ENCODE peak calls at places on chromosomes 7 and 10, in five cellular contexts. One of them, this sample, is unnamed.

GRCh38 chr7:104552102-104552501 is 223.7 kb downstream of the LHFPL3 start:
- DNase-seq in MCF 10A: peak
- DNase-seq in HL-60: peak
- DNase-seq in BE2C: no peak
- DNase-seq in dorsolateral prefrontal cortex: no peak
- DNase-seq in this sample: no peak

GRCh38 chr7:93374345-93374940 is 142.3 kb downstream of the VPS50 start:
- DNase-seq in dorsolateral prefrontal cortex: no peak
- DNase-seq in MCF 10A: peak
- DNase-seq in BE2C: no peak
- DNase-seq in HL-60: no peak
- DNase-seq in this sample: no peak

GRCh38 chr7:157694389-157694665 is 357.5 kb downstream of the DNAJB6 start:
- DNase-seq in BE2C: no peak
- DNase-seq in HL-60: no peak
- DNase-seq in MCF 10A: no peak
- DNase-seq in dorsolateral prefrontal cortex: no peak
- DNase-seq in this sample: peak

GRCh38 chr7:7932553-7932952 is 36.0 kb upstream of the GLCCI1 start:
- DNase-seq in MCF 10A: peak
- DNase-seq in HL-60: peak
- DNase-seq in BE2C: no peak
- DNase-seq in dorsolateral prefrontal cortex: no peak
- DNase-seq in this sample: no peak

GRCh38 chr7:36115448-36116321 is 37.4 kb upstream of the EEPD1 start:
- DNase-seq in MCF 10A: peak
- DNase-seq in dorsolateral prefrontal cortex: peak
- DNase-seq in BE2C: peak
- DNase-seq in HL-60: peak
- DNase-seq in this sample: peak

GRCh38 chr10:31947144-31947926 is 18.7 kb upstream of the ARHGAP12 start:
- DNase-seq in dorsolateral prefrontal cortex: no peak
- DNase-seq in MCF 10A: peak
- DNase-seq in HL-60: no peak
- DNase-seq in BE2C: no peak
- DNase-seq in this sample: no peak

GRCh38 chr7:151818674-151819519 is 58.0 kb downstream of the PRKAG2 start:
- DNase-seq in dorsolateral prefrontal cortex: no peak
- DNase-seq in HL-60: no peak
- DNase-seq in MCF 10A: no peak
- DNase-seq in BE2C: no peak
- DNase-seq in this sample: no peak

GRCh38 chr7:18003286-18003685 is 24.4 kb downstream of the PRPS1L1 start:
- DNase-seq in HL-60: no peak
- DNase-seq in BE2C: no peak
- DNase-seq in dorsolateral prefrontal cortex: no peak
- DNase-seq in MCF 10A: no peak
- DNase-seq in this sample: no peak

GRCh38 chr7:107232568-107233090 is 63.8 kb downstream of the HBP1 start:
- DNase-seq in HL-60: no peak
- DNase-seq in BE2C: no peak
- DNase-seq in MCF 10A: no peak
- DNase-seq in dorsolateral prefrontal cortex: no peak
- DNase-seq in this sample: no peak

GRCh38 chr10:120746016-120746755 is 105.0 kb upstream of the WDR11 start:
- DNase-seq in MCF 10A: no peak
- DNase-seq in HL-60: peak
- DNase-seq in BE2C: no peak
- DNase-seq in dorsolateral prefrontal cortex: no peak
- DNase-seq in this sample: no peak

GRCh38 chr10:78916227-78916626 is 152.5 kb upstream of the ZMIZ1 start:
- DNase-seq in dorsolateral prefrontal cortex: peak
- DNase-seq in MCF 10A: no peak
- DNase-seq in BE2C: no peak
- DNase-seq in HL-60: no peak
- DNase-seq in this sample: no peak

GRCh38 chr7:65938336-65938895 is 43.6 kb downstream of the GUSB start:
- DNase-seq in MCF 10A: no peak
- DNase-seq in BE2C: no peak
- DNase-seq in dorsolateral prefrontal cortex: no peak
- DNase-seq in HL-60: no peak
- DNase-seq in this sample: no peak

GRCh38 chr7:152403726-152404125 is 32.1 kb downstream of the KMT2C start:
- DNase-seq in dorsolateral prefrontal cortex: no peak
- DNase-seq in MCF 10A: no peak
- DNase-seq in BE2C: no peak
- DNase-seq in HL-60: no peak
- DNase-seq in this sample: no peak

GRCh38 chr10:12414278-12414988 is 65.1 kb downstream of the CAMK1D start:
- DNase-seq in MCF 10A: no peak
- DNase-seq in dorsolateral prefrontal cortex: no peak
- DNase-seq in HL-60: no peak
- DNase-seq in BE2C: no peak
- DNase-seq in this sample: no peak

GRCh38 chr7:102992820-102993531 is 80.2 kb downstream of the LRRC17 start:
- DNase-seq in MCF 10A: peak
- DNase-seq in BE2C: no peak
- DNase-seq in HL-60: no peak
- DNase-seq in dorsolateral prefrontal cortex: no peak
- DNase-seq in this sample: no peak

GRCh38 chr10:100413206-100413605 is 49.6 kb upstream of the WNT8B start:
- DNase-seq in dorsolateral prefrontal cortex: no peak
- DNase-seq in HL-60: no peak
- DNase-seq in MCF 10A: no peak
- DNase-seq in BE2C: no peak
- DNase-seq in this sample: no peak

GRCh38 chr10:79445217-79445707 is at the start of gene ZCCHC24:
- DNase-seq in MCF 10A: peak
- DNase-seq in dorsolateral prefrontal cortex: peak
- DNase-seq in BE2C: no peak
- DNase-seq in HL-60: no peak
- DNase-seq in this sample: no peak

DNA sequence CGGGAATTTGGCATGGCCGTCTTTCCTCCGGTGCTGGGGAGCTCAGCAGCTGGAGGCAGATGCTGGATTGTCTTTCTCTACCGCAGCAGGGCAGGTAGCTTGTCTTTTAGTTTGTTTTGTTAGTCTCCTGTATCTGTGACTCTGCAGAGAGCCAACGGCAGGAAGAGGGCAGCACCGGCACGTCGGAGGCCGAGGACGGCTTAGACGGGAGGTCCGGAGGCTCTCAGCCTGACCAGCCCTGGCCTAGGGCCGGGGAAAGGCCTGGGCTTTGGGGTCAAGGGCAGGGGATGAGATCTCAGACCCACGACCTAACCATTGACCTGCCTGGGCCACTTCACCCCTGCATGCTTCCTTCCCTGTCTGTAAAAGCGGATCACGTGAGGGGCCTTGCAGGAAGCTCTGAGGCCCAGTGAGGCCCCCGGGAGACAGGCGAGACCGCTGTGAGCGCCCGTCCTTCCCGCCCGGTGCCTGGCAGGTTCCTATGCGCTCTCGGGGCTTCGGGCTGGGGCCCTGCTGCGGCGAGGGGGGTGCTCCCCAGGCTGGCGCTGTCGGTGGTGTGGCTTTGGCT is 72.7 kb downstream of the LHPP start:
- DNase-seq in MCF 10A: no peak
- DNase-seq in HL-60: no peak
- DNase-seq in BE2C: no peak
- DNase-seq in dorsolateral prefrontal cortex: no peak
- DNase-seq in this sample: no peak
- TF ChIP-seq CTCF in MCF 10A: no peak
- TF ChIP-seq CTCF in HL-60: no peak
- TF ChIP-seq CTCF in BE2C: peak
- TF ChIP-seq CTCF in dorsolateral prefrontal cortex: peak
- TF ChIP-seq CTCF in this sample: no peak

GRCh38 chr7:80732635-80733034 is 94.2 kb downstream of the CD36 start:
- DNase-seq in BE2C: peak
- DNase-seq in HL-60: no peak
- DNase-seq in dorsolateral prefrontal cortex: no peak
- DNase-seq in MCF 10A: peak
- DNase-seq in this sample: no peak
- TF ChIP-seq CTCF in BE2C: peak
- TF ChIP-seq CTCF in HL-60: no peak
- TF ChIP-seq CTCF in dorsolateral prefrontal cortex: peak
- TF ChIP-seq CTCF in MCF 10A: peak
- TF ChIP-seq CTCF in this sample: no peak

GRCh38 chr7:30850426-30850825 is 61.2 kb upstream of the AQP1 start:
- DNase-seq in dorsolateral prefrontal cortex: no peak
- DNase-seq in MCF 10A: no peak
- DNase-seq in BE2C: no peak
- DNase-seq in HL-60: no peak
- DNase-seq in this sample: no peak
- TF ChIP-seq CTCF in dorsolateral prefrontal cortex: no peak
- TF ChIP-seq CTCF in MCF 10A: no peak
- TF ChIP-seq CTCF in BE2C: no peak
- TF ChIP-seq CTCF in HL-60: no peak
- TF ChIP-seq CTCF in this sample: no peak

GRCh38 chr10:32961343-32961891 is 3.4 kb upstream of the ITGB1 start:
- DNase-seq in MCF 10A: no peak
- DNase-seq in BE2C: no peak
- DNase-seq in dorsolateral prefrontal cortex: no peak
- DNase-seq in HL-60: no peak
- DNase-seq in this sample: no peak

GRCh38 chr10:32963102-32963501 is 5.1 kb upstream of the ITGB1 start:
- DNase-seq in MCF 10A: peak
- DNase-seq in dorsolateral prefrontal cortex: no peak
- DNase-seq in BE2C: no peak
- DNase-seq in HL-60: no peak
- DNase-seq in this sample: no peak

GRCh38 chr10:32960022-32960421 is 2.0 kb upstream of the ITGB1 start:
- DNase-seq in HL-60: no peak
- DNase-seq in BE2C: no peak
- DNase-seq in MCF 10A: no peak
- DNase-seq in dorsolateral prefrontal cortex: no peak
- DNase-seq in this sample: no peak

GRCh38 chr10:32962541-32962940 is 4.5 kb upstream of the ITGB1 start:
- DNase-seq in HL-60: no peak
- DNase-seq in BE2C: no peak
- DNase-seq in MCF 10A: no peak
- DNase-seq in dorsolateral prefrontal cortex: no peak
- DNase-seq in this sample: no peak

DNA sequence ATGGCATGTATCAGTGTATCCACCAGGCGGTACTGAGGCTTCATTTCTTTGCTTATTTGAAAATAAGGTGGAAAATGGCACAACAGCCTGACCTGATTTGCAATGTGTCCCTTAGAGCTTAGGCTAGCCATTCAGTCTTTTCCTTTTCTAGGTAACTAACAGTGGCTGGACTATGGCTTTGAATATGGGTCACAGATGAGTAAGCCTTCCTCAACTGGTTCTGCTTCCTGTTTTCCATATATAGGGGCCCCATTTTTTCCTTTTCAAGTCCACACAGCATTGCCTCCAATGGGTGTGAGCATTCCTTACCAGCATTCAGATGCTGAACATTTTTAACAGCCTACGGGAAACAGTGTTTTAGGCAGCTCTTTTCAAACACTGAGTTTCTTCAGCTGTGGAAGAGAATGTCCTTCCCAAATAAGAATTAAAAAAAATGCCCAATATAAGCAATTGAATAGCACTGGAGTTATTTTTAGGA is 3.9 kb upstream of the ITGB1 start:
- DNase-seq in dorsolateral prefrontal cortex: no peak
- DNase-seq in BE2C: no peak
- DNase-seq in HL-60: no peak
- DNase-seq in MCF 10A: peak
- DNase-seq in this sample: no peak
- TF ChIP-seq CTCF in dorsolateral prefrontal cortex: no peak
- TF ChIP-seq CTCF in BE2C: no peak
- TF ChIP-seq CTCF in HL-60: no peak
- TF ChIP-seq CTCF in MCF 10A: peak
- TF ChIP-seq CTCF in this sample: no peak

DNA sequence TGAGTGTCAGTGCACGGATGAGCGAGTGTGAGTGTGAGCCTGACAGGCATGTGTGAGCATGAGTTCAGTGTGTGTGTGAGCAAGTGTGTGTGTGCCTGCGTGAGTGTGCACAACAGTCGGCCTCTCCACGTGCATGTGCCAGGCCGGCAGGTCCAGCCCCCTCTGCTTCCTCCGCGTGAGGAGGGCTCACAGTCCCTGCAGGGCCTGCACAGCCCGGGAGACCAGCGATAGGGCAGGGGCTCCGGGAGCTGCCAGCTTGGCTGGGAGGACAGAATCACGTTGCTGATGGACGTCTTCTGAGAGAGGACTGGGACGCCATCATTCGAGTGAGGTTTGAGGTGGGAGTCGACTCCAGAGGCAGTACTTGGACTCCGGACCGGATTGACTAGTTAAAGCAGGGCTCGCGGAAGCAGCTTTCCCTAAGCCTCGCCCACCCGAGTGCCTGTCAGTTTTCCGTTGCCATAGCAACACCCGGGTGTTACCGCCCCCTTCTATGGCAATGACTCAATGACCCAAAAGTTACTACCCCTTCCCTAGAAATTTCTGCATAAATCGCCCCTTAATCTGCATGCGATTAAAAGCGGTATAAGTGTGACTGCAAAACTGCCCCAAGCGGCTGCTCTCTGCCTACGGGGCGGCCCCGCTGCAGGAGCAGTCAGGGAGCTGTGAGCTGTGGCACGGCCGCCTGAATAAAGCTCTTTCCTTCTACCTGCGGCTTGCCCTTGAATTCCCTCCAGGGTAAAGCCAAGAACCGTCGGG is 19.7 kb upstream of the CFAP46 start:
- DNase-seq in HL-60: no peak
- DNase-seq in dorsolateral prefrontal cortex: peak
- DNase-seq in BE2C: no peak
- DNase-seq in MCF 10A: no peak
- DNase-seq in this sample: no peak
- TF ChIP-seq CTCF in HL-60: no peak
- TF ChIP-seq CTCF in dorsolateral prefrontal cortex: no peak
- TF ChIP-seq CTCF in BE2C: no peak
- TF ChIP-seq CTCF in MCF 10A: no peak
- TF ChIP-seq CTCF in this sample: no peak

This sample was measured in coronary artery.